ENCODE peak calls at places on chromosomes 6 and 20, in nine cellular contexts. K, F, S, G, N, Q, C, U and O are unnamed samples.

GRCh38 chr6:12007915-12008286 is 4.2 kb upstream of the HIVEP1 start:
- DNase-seq in Q (no peak), S (no peak), F (no peak), G (no peak), K (no peak), C (no peak), N (no peak), U (no peak), O (no peak)

GRCh38 chr6:40695750-40696415 is 108.7 kb upstream of the LRFN2 start:
- DNase-seq in C (no peak), K (no peak), F (no peak), S (no peak), U (no peak), G (no peak), N (no peak), Q (no peak), O (no peak)

GRCh38 chr20:4937422-4938319 is 63.6 kb downstream of the SLC23A2 start:
- DNase-seq in Q (peak; percentile 16), F (no peak), G (no peak), C (no peak), K (no peak), N (no peak), S (no peak), U (no peak), O (no peak)

GRCh38 chr20:10079964-10080363 is 45.2 kb downstream of the ANKEF1 start:
- DNase-seq in K (no peak), C (no peak), G (no peak), S (no peak), F (no peak), N (no peak), Q (no peak), U (no peak), O (no peak)

GRCh38 chr20:20237093-20237959 is 130.6 kb upstream of the INSM1 start:
- DNase-seq in S (no peak), G (no peak), C (no peak), F (no peak), K (no peak), U (peak; percentile 46), N (peak; percentile 26), Q (peak; percentile 81), O (no peak)

GRCh38 chr6:34930221-34930620 is 41.2 kb downstream of the ANKS1A start:
- DNase-seq in K (no peak), G (no peak), U (no peak), Q (no peak), C (no peak), S (no peak), F (no peak), N (no peak), O (no peak)

GRCh38 chr20:63314015-63314471 is 21.1 kb downstream of the COL20A1 start:
- DNase-seq in N (no peak), Q (no peak), G (no peak), U (no peak), K (no peak), C (no peak), F (no peak), S (no peak), O (no peak)

GRCh38 chr20:62367483-62368302 is 581 bp upstream of the LAMA5 start:
- DNase-seq in G (no peak), C (peak; percentile 53), U (peak; percentile 60), S (no peak), N (no peak), K (no peak), Q (peak; percentile 70), F (peak; percentile 18), O (peak; percentile 38)

DNA sequence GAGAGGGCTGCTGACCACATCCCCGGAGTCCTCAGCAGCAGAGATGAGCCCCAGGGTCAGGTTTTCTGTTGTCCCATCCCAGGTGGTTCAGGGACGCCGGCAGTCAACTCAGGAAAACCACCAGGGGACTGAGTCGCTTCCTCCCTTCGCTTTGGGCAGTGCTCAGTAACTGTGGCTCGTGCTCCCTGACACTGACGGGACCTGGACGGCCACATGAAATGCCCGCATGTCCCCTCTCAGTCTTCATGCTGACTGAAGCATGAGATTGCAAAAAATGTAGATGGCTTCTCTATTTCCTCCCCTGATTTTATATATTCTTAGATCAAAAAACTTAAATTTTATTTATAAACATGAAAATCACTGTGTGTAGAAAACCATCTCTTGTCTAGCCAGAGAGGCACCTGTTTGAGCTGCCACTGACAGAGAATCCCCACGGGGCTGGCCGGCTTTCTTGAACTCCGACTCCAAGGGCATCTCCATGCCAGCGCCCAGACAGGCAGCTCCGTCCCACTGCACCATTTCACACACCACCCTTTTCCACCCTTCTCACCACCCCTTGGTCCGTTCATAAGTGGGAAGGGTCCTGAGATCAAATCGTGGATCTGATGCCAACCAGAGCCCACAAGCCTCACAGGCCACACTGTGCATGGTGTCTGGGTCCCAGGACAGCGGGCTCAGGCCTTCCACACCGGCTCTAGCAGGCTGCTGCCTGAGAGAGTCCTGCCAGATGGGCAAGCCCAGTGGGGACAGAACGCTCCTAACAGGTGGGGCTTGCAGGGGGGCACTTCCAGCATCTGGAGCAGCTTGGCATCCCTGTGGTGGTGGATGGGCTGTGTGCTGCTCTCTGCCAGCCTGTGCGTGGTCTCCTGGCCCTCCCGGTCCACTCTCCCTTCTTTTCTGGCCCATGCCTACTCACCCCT is 98.2 kb downstream of the SMOC2 start:
- DNase-seq in K (no peak), U (no peak), F (no peak), Q (no peak), C (no peak), S (no peak), G (no peak), N (no peak), O (no peak)
- H3K27ac ChIP-seq in K (no peak overlapping the region), U (no peak overlapping the region), F (no peak overlapping the region), Q (no peak overlapping the region), C (peak overlapping the region; percentile 73), S (peak overlapping the region; percentile 85), G (peak overlapping the region; percentile 93), N (no peak overlapping the region), O (no peak overlapping the region)

DNA sequence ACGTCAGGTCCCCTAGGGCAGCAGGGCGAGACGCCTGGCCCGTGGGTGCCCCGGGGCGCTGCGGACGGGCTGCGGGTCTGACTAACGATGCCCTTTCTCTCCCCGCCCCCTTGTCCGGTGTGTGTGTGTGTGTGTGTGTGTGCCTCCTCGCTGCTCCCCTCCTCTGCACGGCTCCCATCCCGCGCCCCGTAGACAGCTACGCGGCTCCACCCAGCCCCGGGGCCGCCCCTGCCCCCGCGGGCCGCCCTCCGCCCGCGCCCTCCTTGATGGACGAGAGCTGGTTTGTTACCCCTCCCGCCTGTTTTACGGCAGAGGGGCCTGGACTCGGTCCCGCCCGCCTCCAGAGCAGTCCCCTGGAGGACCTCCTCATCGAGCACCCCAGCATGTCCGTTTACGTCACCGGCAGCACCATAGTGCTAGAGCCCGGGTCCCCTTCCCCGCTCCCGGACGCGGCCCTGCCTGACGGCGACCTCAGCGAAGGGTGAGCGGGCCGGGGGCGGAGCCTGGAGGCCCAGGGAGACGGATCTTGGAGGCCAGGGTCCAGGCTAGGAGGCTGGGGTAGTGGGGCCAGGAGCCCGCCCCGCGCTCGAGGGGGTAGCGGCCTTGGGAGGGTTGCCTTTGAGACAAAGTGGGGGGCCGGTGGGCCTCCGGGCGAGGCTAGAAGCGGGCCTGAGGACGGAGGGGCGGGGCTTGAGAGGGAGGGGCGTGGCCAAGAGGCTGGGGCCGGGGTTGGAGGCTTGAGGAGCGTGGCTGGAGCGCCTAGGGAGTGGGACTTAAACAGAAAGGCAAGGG is 5.1 kb downstream of the TP53INP2 start:
- DNase-seq in S (peak; percentile 40), F (peak; percentile 84), K (peak; percentile 77), G (peak; percentile 56), Q (peak; percentile 85), C (peak; percentile 92), N (no peak), U (peak; percentile 89), O (peak; percentile 67)
- H3K27ac ChIP-seq in S (peak overlapping the region; percentile 95), F (peak overlapping the region; percentile 88), K (peak overlapping the region; percentile 79), G (peak overlapping the region; percentile 90), Q (peak overlapping the region; percentile 72), C (peak overlapping the region; percentile 93), N (no peak overlapping the region), U (peak overlapping the region; percentile 100), O (peak overlapping the region; percentile 84)

GRCh38 chr6:71420693-71421328 is 132.2 kb downstream of the OGFRL1 start:
- DNase-seq in G (peak; percentile 88), S (peak; percentile 4), F (no peak), K (no peak), N (peak; percentile 93), U (peak; percentile 84), C (peak; percentile 95), Q (peak; percentile 98), O (peak; percentile 99)

GRCh38 chr6:71419217-71419953 is 130.8 kb downstream of the OGFRL1 start:
- DNase-seq in S (no peak), K (no peak), N (peak; percentile 17), U (no peak), Q (peak; percentile 13), G (no peak), C (no peak), F (no peak), O (peak; percentile 20)

GRCh38 chr6:71414486-71414885 is 125.9 kb downstream of the OGFRL1 start:
- DNase-seq in S (no peak), U (no peak), C (no peak), F (no peak), K (no peak), Q (no peak), N (no peak), G (no peak), O (no peak)

GRCh38 chr6:71421611-71422010 is 133.0 kb downstream of the OGFRL1 start:
- DNase-seq in U (no peak), C (no peak), F (no peak), S (no peak), N (no peak), G (no peak), Q (no peak), K (no peak), O (no peak)

GRCh38 chr6:71419954-71420692 is 131.5 kb downstream of the OGFRL1 start:
- DNase-seq in Q (peak; percentile 66), U (peak; percentile 13), G (no peak), N (no peak), C (peak; percentile 39), F (no peak), K (no peak), S (no peak), O (peak; percentile 43)
- H3K27ac ChIP-seq in Q (no peak overlapping the region), U (peak overlapping the region; percentile 90), G (peak overlapping the region; percentile 95), N (peak overlapping the region; percentile 66), C (peak overlapping the region; percentile 86), F (no peak overlapping the region), K (no peak overlapping the region), S (peak overlapping the region; percentile 95), O (peak overlapping the region; percentile 79)

GRCh38 chr20:17808782-17809181 is 109.0 kb downstream of the BANF2 start:
- DNase-seq in S (no peak), Q (no peak), F (no peak), G (no peak), N (no peak), C (no peak), U (no peak), K (no peak), O (no peak)

GRCh38 chr20:17807670-17808069 is 107.9 kb downstream of the BANF2 start:
- DNase-seq in Q (peak; percentile 9), K (no peak), F (no peak), S (no peak), G (no peak), N (no peak), C (no peak), U (no peak), O (no peak)

GRCh38 chr20:17806107-17806506 is 106.3 kb downstream of the BANF2 start:
- DNase-seq in G (no peak), K (no peak), Q (no peak), C (no peak), F (no peak), S (no peak), N (no peak), U (no peak), O (no peak)

GRCh38 chr20:17808357-17808756 is 108.6 kb downstream of the BANF2 start:
- DNase-seq in S (no peak), K (no peak), Q (no peak), U (no peak), G (peak; percentile 36), F (no peak), N (peak; percentile 40), C (peak; percentile 66), O (no peak)

DNA sequence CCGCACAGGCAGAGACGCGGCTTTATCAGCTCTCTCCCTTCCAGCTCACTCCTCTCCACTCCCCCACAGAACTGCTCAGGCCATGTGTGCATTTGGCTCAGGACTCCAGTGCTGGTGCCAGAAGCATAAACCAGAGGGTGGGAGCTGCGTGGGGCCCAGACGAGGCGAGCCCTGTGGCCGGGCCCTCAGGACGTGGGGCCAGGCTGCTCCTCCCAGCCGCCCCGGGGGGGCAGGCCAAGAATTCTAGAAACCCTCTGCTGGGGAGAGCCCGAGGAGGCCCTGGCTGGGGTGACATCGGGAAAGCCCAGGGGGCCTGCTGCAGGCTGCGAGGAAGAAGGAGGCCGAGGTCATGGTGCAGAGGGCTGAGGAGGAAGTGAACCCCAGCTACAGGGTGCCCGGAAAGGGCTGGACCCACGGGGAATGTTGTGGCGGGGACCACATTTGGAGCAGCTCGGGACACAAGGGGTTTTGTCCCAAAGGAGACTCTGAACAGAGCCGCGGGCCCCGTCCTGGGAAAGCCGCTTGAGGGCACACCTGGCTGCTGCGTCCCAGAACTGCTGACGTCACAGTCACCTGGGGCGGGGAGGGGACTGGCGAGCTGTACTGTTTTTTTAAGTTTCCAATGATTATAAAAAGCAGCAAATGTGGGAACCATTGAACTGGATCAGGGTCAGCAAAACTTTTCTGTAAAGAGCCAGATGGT is 107.1 kb downstream of the BANF2 start:
- DNase-seq in F (no peak), U (peak; percentile 44), K (no peak), G (no peak), N (no peak), Q (peak; percentile 71), S (no peak), C (peak; percentile 94), O (no peak)
- H3K27ac ChIP-seq in F (no peak overlapping the region), U (peak overlapping the region; percentile 72), K (no peak overlapping the region), G (peak overlapping the region; percentile 15), N (no peak overlapping the region), Q (no peak overlapping the region), S (peak overlapping the region; percentile 76), C (peak overlapping the region; percentile 86), O (no peak overlapping the region)